ENCODE peak calls at places on chromosomes 7 and 10, in seven cellular contexts. E, Y, D, O, F, T and R are unnamed samples.
A peak's percentile ranks its signal among the peaks of the same experiment; 100 is the strongest.

GRCh38 chr10:126684171-126684745 is 13.8 kb upstream of the C10orf90 start:
- DNase-seq in E (no peak), Y (no peak), D (no peak), O (no peak), F (no peak), T (no peak), R (no peak)

GRCh38 chr10:30862486-30862885 is 169.2 kb downstream of the ZNF438 start:
- DNase-seq in E (peak; percentile 74), Y (peak; percentile 86), D (no peak), O (no peak), F (no peak), T (no peak), R (no peak)

GRCh38 chr10:31146496-31147219 is 115.0 kb upstream of the ZNF438 start:
- DNase-seq in E (no peak), Y (peak; percentile 46), D (peak; percentile 21), O (peak; percentile 74), F (no peak), T (no peak), R (no peak)

GRCh38 chr10:45624724-45625123 is 47.8 kb downstream of the ZFAND4 start:
- DNase-seq in E (no peak), Y (no peak), D (no peak), O (no peak), F (no peak), T (no peak), R (no peak)

GRCh38 chr7:371119-371778 is 81.3 kb downstream of the FOXL3 start:
- DNase-seq in E (no peak), Y (no peak), D (peak; percentile 39), O (no peak), F (peak; percentile 0), T (no peak), R (no peak)

GRCh38 chr10:91672021-91672608 is 39.2 kb upstream of the PPP1R3C start:
- DNase-seq in E (no peak), Y (no peak), D (no peak), O (no peak), F (no peak), T (no peak), R (no peak)

GRCh38 chr7:1666779-1667565 is 3.1 kb upstream of the ELFN1 start:
- DNase-seq in E (no peak), Y (no peak), D (no peak), O (no peak), F (no peak), T (peak; percentile 17), R (peak; percentile 57)

GRCh38 chr7:376306-376969 is 86.5 kb downstream of the FOXL3 start:
- DNase-seq in E (no peak), Y (no peak), D (no peak), O (peak; percentile 12), F (peak; percentile 2), T (peak; percentile 8), R (no peak)

GRCh38 chr10:12387561-12388210 is 38.3 kb downstream of the CAMK1D start:
- DNase-seq in E (no peak), Y (no peak), D (no peak), O (no peak), F (peak; percentile 84), T (no peak), R (no peak)

GRCh38 chr7:46368871-46369270 is 447.8 kb upstream of the IGFBP3 start:
- DNase-seq in E (no peak), Y (no peak), D (no peak), O (no peak), F (no peak), T (no peak), R (no peak)

GRCh38 chr10:69464801-69465401 is 13.6 kb downstream of the TSPAN15 start:
- DNase-seq in E (no peak), Y (no peak), D (no peak), O (no peak), F (no peak), T (no peak), R (no peak)

GRCh38 chr10:30438016-30438850 is 4.2 kb downstream of the MAP3K8 start:
- DNase-seq in E (no peak), Y (no peak), D (no peak), O (no peak), F (no peak), T (no peak), R (no peak)

GRCh38 chr10:69730251-69731156 is 71.2 kb upstream of the COL13A1 start:
- DNase-seq in E (no peak), Y (no peak), D (no peak), O (peak; percentile 88), F (no peak), T (no peak), R (no peak)

GRCh38 chr10:73981812-73982211 is 16.1 kb upstream of the VCL start:
- DNase-seq in E (no peak), Y (no peak), D (no peak), O (no peak), F (no peak), T (no peak), R (no peak)

GRCh38 chr10:95445223-95445836 is 115.8 kb downstream of the SORBS1 start:
- DNase-seq in E (peak; percentile 35), Y (peak; percentile 25), D (peak; percentile 77), O (peak; percentile 88), F (peak; percentile 72), T (no peak), R (no peak)

GRCh38 chr7:27435461-27435860 is 192.9 kb downstream of the EVX1 start:
- DNase-seq in E (no peak), Y (no peak), D (no peak), O (no peak), F (no peak), T (no peak), R (no peak)

GRCh38 chr10:132194726-132195125 is 8.0 kb downstream of the DPYSL4 start:
- DNase-seq in E (no peak), Y (no peak), D (no peak), O (peak; percentile 24), F (no peak), T (no peak), R (no peak)

GRCh38 chr10:78780551-78780961 is 288.2 kb upstream of the ZMIZ1 start:
- DNase-seq in E (no peak), Y (no peak), D (no peak), O (peak; percentile 84), F (no peak), T (no peak), R (no peak)

GRCh38 chr7:127532736-127533135 is 52.7 kb downstream of the GCC1 start:
- DNase-seq in E (no peak), Y (no peak), D (no peak), O (no peak), F (no peak), T (no peak), R (no peak)

GRCh38 chr10:69048103-69048502 is 39.8 kb upstream of the SRGN start:
- DNase-seq in E (no peak), Y (no peak), D (peak; percentile 50), O (peak; percentile 68), F (no peak), T (no peak), R (no peak)

GRCh38 chr10:98323221-98324164 is 55.5 kb upstream of the LOXL4 start:
- DNase-seq in E (peak; percentile 82), Y (peak; percentile 90), D (peak; percentile 31), O (peak; percentile 89), F (peak; percentile 30), T (no peak), R (no peak)

GRCh38 chr10:19918800-19919199 is 102.6 kb downstream of the PLXDC2 start:
- DNase-seq in E (no peak), Y (no peak), D (no peak), O (no peak), F (no peak), T (no peak), R (no peak)

GRCh38 chr10:17263580-17263979 is 35.5 kb downstream of the VIM start:
- DNase-seq in E (no peak), Y (no peak), D (no peak), O (no peak), F (no peak), T (no peak), R (no peak)
- TF ChIP-seq CTCF in E (no peak), Y (no peak), D (no peak), O (no peak), F (no peak), T (no peak), R (no peak)

GRCh38 chr10:52484426-52485065 is 170.5 kb downstream of the DKK1 start:
- DNase-seq in E (no peak), Y (no peak), D (no peak), O (no peak), F (no peak), T (no peak), R (no peak)

GRCh38 chr10:52491246-52492000 is 177.3 kb downstream of the DKK1 start:
- DNase-seq in E (no peak), Y (no peak), D (no peak), O (no peak), F (no peak), T (no peak), R (no peak)

GRCh38 chr10:52486840-52487611 is 172.9 kb downstream of the DKK1 start:
- DNase-seq in E (peak; percentile 52), Y (peak; percentile 89), D (no peak), O (no peak), F (no peak), T (no peak), R (no peak)

GRCh38 chr10:52485486-52485885 is 171.4 kb downstream of the DKK1 start:
- DNase-seq in E (no peak), Y (no peak), D (no peak), O (no peak), F (no peak), T (no peak), R (no peak)

GRCh38 chr10:52488606-52489485 is 174.8 kb downstream of the DKK1 start:
- DNase-seq in E (peak; percentile 18), Y (no peak), D (no peak), O (no peak), F (no peak), T (no peak), R (no peak)
- TF ChIP-seq CTCF in E (peak; percentile 43), Y (peak; percentile 46), D (peak; percentile 36), O (peak; percentile 51), F (peak; percentile 26), T (peak; percentile 78), R (peak; percentile 34)

DNA sequence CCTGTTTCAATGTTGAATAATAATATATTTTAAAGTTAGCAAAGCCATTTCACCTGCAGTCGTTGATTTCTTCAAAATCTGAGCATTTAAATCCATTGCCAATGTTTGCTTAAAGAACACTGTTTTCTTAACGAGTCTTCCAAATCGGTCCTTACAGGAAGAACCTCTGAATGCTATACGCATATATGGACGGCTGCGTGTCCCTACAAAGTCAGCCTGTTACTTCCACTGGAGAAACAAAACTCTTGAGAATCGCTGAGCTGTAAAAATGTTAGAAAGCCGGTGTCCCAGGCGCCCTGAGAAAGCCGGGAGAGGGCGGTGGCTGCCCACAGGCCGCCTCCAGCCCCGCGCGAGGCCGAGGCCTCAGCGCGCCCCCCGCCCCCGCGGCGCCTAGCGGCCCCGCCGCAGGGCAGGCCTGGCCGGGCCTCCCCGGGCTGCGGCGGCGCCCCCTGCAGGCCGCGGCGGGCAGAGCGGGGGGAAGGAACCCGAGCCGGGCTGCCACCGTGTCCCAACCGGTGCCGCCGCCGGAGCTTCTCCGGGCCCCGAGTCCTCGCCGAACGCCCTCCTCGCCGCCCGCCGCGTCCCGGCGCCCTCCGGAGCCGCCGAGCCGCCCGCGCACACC is at the start of gene FHIP2A:
- DNase-seq in E (peak; percentile 53), Y (no peak), D (peak; percentile 58), O (peak; percentile 84), F (peak; percentile 71), T (peak; percentile 85), R (peak; percentile 24)
- TF ChIP-seq CTCF in E (peak; percentile 32), Y (peak; percentile 37), D (peak; percentile 26), O (peak; percentile 63), F (no peak), T (peak; percentile 65), R (peak; percentile 46)

DNA sequence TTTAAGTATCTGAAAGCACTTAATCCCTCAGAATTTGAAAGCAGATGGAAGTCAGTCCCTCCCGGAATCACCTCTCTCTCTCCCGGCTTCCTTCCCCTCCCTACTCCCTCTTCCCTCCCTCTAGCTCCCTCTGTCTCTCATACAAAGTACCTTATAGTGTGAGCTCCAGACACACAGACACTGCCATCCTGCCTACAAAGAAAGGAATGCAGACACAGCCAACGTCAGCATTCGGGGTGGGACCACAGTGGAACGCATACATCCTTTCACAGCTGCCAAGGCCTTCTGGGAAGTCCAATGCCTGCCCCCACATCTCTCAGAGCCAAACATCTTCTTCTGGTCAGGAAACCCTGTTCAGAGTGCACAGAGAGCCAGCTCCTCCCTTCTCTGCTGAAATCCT is 9.3 kb downstream of the NOD1 start:
- DNase-seq in E (peak; percentile 98), Y (peak; percentile 99), D (no peak), O (peak; percentile 84), F (peak; percentile 62), T (no peak), R (no peak)
- TF ChIP-seq CTCF in E (peak; percentile 62), Y (peak; percentile 66), D (no peak), O (peak; percentile 40), F (no peak), T (peak; percentile 23), R (peak; percentile 45)